ENCODE peak calls at places on chromosome 15, in four cellular contexts. One of them, this sample, is unnamed.

GRCh38 chr15:35999211-35999610 is 453.2 kb upstream of the DPH6 start:
- DNase-seq in K562: no peak
- DNase-seq in GM12878: no peak
- DNase-seq in HL-60: no peak
- DNase-seq in this sample: no peak

GRCh38 chr15:60396964-60397771 is 618 bp downstream of the ANXA2 start:
- DNase-seq in GM12878: peak; percentile 53
- DNase-seq in HL-60: no peak
- DNase-seq in K562: peak; percentile 85
- DNase-seq in this sample: no peak

GRCh38 chr15:100039994-100040393 is 301.8 kb downstream of the ADAMTS17 start:
- DNase-seq in K562: no peak
- DNase-seq in HL-60: no peak
- DNase-seq in GM12878: no peak
- DNase-seq in this sample: no peak

GRCh38 chr15:49462242-49462641 is 39.2 kb downstream of the FGF7 start:
- DNase-seq in GM12878: no peak
- DNase-seq in K562: no peak
- DNase-seq in HL-60: no peak
- DNase-seq in this sample: no peak

GRCh38 chr15:39579487-39580116 is 1.3 kb upstream of the THBS1 start:
- DNase-seq in K562: no peak
- DNase-seq in GM12878: no peak
- DNase-seq in HL-60: no peak
- DNase-seq in this sample: no peak

GRCh38 chr15:52076889-52077781 is 35.4 kb downstream of the BCL2L10 start:
- DNase-seq in GM12878: peak; percentile 59
- DNase-seq in HL-60: no peak
- DNase-seq in K562: no peak
- DNase-seq in this sample: no peak

GRCh38 chr15:39924437-39924836 is 4.4 kb upstream of the GPR176 start:
- DNase-seq in K562: no peak
- DNase-seq in GM12878: no peak
- DNase-seq in HL-60: no peak
- DNase-seq in this sample: no peak

GRCh38 chr15:98956796-98957553 is 50.6 kb downstream of the PGPEP1L start:
- DNase-seq in GM12878: no peak
- DNase-seq in K562: peak; percentile 26
- DNase-seq in HL-60: no peak
- DNase-seq in this sample: no peak

GRCh38 chr15:27669641-27670040 is 429.5 kb downstream of the OCA2 start:
- DNase-seq in K562: no peak
- DNase-seq in HL-60: no peak
- DNase-seq in GM12878: no peak
- DNase-seq in this sample: no peak

GRCh38 chr15:62439543-62440016 is 274.5 kb upstream of the C2CD4B start:
- DNase-seq in HL-60: no peak
- DNase-seq in GM12878: no peak
- DNase-seq in K562: no peak
- DNase-seq in this sample: no peak

GRCh38 chr15:71730277-71731144 is 79.8 kb upstream of the NR2E3 start:
- DNase-seq in HL-60: peak; percentile 18
- DNase-seq in K562: peak; percentile 55
- DNase-seq in GM12878: no peak
- DNase-seq in this sample: peak; percentile 47

GRCh38 chr15:72935521-72935920 is 116.7 kb upstream of the NEO1 start:
- DNase-seq in GM12878: no peak
- DNase-seq in K562: no peak
- DNase-seq in HL-60: no peak
- DNase-seq in this sample: no peak

GRCh38 chr15:27418729-27419128 is 447.7 kb downstream of the GABRG3 start:
- DNase-seq in HL-60: no peak
- DNase-seq in K562: no peak
- DNase-seq in GM12878: no peak
- DNase-seq in this sample: no peak

GRCh38 chr15:91989821-91990220 is 136.3 kb downstream of the SLCO3A1 start:
- DNase-seq in HL-60: no peak
- DNase-seq in GM12878: no peak
- DNase-seq in K562: no peak
- DNase-seq in this sample: no peak

GRCh38 chr15:93706476-93706875 is 524.9 kb upstream of the MCTP2 start:
- DNase-seq in K562: no peak
- DNase-seq in GM12878: no peak
- DNase-seq in HL-60: no peak
- DNase-seq in this sample: no peak

GRCh38 chr15:36479200-36479896 is 100.1 kb upstream of the CDIN1 start:
- DNase-seq in HL-60: no peak
- DNase-seq in GM12878: no peak
- DNase-seq in K562: no peak
- DNase-seq in this sample: no peak

GRCh38 chr15:98843844-98844243 is 163.7 kb downstream of the PGPEP1L start:
- DNase-seq in K562: no peak
- DNase-seq in GM12878: no peak
- DNase-seq in HL-60: no peak
- DNase-seq in this sample: no peak

GRCh38 chr15:25844542-25844941 is 18.6 kb downstream of the ATP10A start:
- DNase-seq in GM12878: no peak
- DNase-seq in HL-60: no peak
- DNase-seq in K562: no peak
- DNase-seq in this sample: no peak

GRCh38 chr15:40217166-40217785 is 21.6 kb upstream of the PAK6 start:
- DNase-seq in GM12878: peak; percentile 26
- DNase-seq in K562: peak; percentile 64
- DNase-seq in HL-60: peak; percentile 57
- DNase-seq in this sample: no peak

GRCh38 chr15:60000113-60000823 is 3.8 kb upstream of the FOXB1 start:
- DNase-seq in HL-60: no peak
- DNase-seq in K562: no peak
- DNase-seq in GM12878: no peak
- DNase-seq in this sample: no peak

GRCh38 chr15:78201281-78202190 is 32.8 kb downstream of the ACSBG1 start:
- DNase-seq in HL-60: no peak
- DNase-seq in K562: no peak
- DNase-seq in GM12878: no peak
- DNase-seq in this sample: no peak

GRCh38 chr15:73924258-73924921 is 1.9 kb upstream of the LOXL1 start:
- DNase-seq in GM12878: no peak
- DNase-seq in K562: no peak
- DNase-seq in HL-60: no peak
- DNase-seq in this sample: no peak

GRCh38 chr15:65580287-65580686 is 30.6 kb downstream of the INTS14 start:
- DNase-seq in GM12878: no peak
- DNase-seq in HL-60: no peak
- DNase-seq in K562: no peak
- DNase-seq in this sample: no peak
- TF ChIP-seq SPI1 in GM12878: no peak
- TF ChIP-seq SPI1 in HL-60: no peak
- TF ChIP-seq SPI1 in K562: no peak
- TF ChIP-seq SPI1 in this sample: no peak

GRCh38 chr15:38224486-38224885 is 28.1 kb upstream of the SPRED1 start:
- DNase-seq in HL-60: no peak
- DNase-seq in GM12878: no peak
- DNase-seq in K562: no peak
- DNase-seq in this sample: no peak
- TF ChIP-seq SPI1 in HL-60: no peak
- TF ChIP-seq SPI1 in GM12878: no peak
- TF ChIP-seq SPI1 in K562: no peak
- TF ChIP-seq SPI1 in this sample: no peak

GRCh38 chr15:101168898-101169297 is 83.0 kb downstream of the CHSY1 start:
- DNase-seq in GM12878: no peak
- DNase-seq in K562: no peak
- DNase-seq in HL-60: no peak
- DNase-seq in this sample: no peak

GRCh38 chr15:101168463-101168824 is 83.4 kb downstream of the CHSY1 start:
- DNase-seq in GM12878: no peak
- DNase-seq in K562: no peak
- DNase-seq in HL-60: no peak
- DNase-seq in this sample: no peak

GRCh38 chr15:101167791-101168462 is 83.9 kb downstream of the CHSY1 start:
- DNase-seq in HL-60: peak; percentile 75
- DNase-seq in K562: peak; percentile 96
- DNase-seq in GM12878: no peak
- DNase-seq in this sample: peak; percentile 43

GRCh38 chr15:101165905-101166471 is 85.9 kb downstream of the CHSY1 start:
- DNase-seq in K562: no peak
- DNase-seq in GM12878: no peak
- DNase-seq in HL-60: no peak
- DNase-seq in this sample: no peak

GRCh38 chr15:101167366-101167790 is 84.5 kb downstream of the CHSY1 start:
- DNase-seq in HL-60: no peak
- DNase-seq in K562: no peak
- DNase-seq in GM12878: no peak
- DNase-seq in this sample: no peak
- TF ChIP-seq SPI1 in HL-60: no peak
- TF ChIP-seq SPI1 in K562: no peak
- TF ChIP-seq SPI1 in GM12878: no peak
- TF ChIP-seq SPI1 in this sample: no peak

GRCh38 chr15:80593486-80594055 is 101.5 kb upstream of the ABHD17C start:
- DNase-seq in HL-60: no peak
- DNase-seq in K562: no peak
- DNase-seq in GM12878: no peak
- DNase-seq in this sample: no peak

GRCh38 chr15:80588801-80589200 is 106.3 kb upstream of the ABHD17C start:
- DNase-seq in HL-60: no peak
- DNase-seq in GM12878: no peak
- DNase-seq in K562: no peak
- DNase-seq in this sample: no peak

GRCh38 chr15:80590772-80591355 is 104.2 kb upstream of the ABHD17C start:
- DNase-seq in HL-60: no peak
- DNase-seq in K562: no peak
- DNase-seq in GM12878: no peak
- DNase-seq in this sample: no peak

GRCh38 chr15:80591938-80592825 is 102.9 kb upstream of the ABHD17C start:
- DNase-seq in K562: no peak
- DNase-seq in GM12878: no peak
- DNase-seq in HL-60: no peak
- DNase-seq in this sample: no peak

DNA sequence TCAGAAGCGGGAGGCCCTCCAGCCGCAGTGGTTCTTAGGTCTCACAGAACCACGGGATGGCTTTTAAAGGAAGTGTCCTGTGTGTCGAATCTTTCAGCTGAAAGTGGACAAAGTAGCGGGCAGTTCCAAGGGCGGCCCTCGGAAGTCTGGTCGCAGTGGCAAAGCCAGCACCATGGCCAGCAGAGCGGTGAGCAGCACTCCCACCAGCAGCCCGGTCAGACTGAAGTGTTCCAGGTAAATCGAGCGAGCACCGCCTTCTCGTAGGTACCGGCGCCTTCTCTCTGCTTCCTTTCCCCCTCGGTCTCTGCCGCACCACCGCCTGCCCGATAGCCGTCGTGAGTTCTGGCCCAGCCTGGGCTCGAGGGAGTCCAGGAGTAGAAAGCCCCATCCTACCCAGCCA is 103.6 kb upstream of the ABHD17C start:
- DNase-seq in K562: no peak
- DNase-seq in HL-60: no peak
- DNase-seq in GM12878: no peak
- DNase-seq in this sample: no peak
- TF ChIP-seq SPI1 in K562: no peak
- TF ChIP-seq SPI1 in HL-60: no peak
- TF ChIP-seq SPI1 in GM12878: no peak
- TF ChIP-seq SPI1 in this sample: no peak